ENCODE peak calls at places on chromosomes 6 and 20, in eight cellular contexts. S, L, C, J, N, B, Y and O are unnamed samples.

GRCh38 chr20:35616465-35617396 is 1.1 kb downstream of the SPAG4 start:
- DNase-seq in L (peak; percentile 98), N (peak; percentile 88), B (peak; percentile 68), J (peak; percentile 69), C (peak; percentile 93), S (peak; percentile 22), Y (no peak), O (peak; percentile 87)

GRCh38 chr6:142913036-142913510 is 31.9 kb downstream of the HIVEP2 start:
- DNase-seq in J (no peak), B (no peak), N (no peak), S (no peak), L (no peak), C (no peak), Y (no peak), O (no peak)

GRCh38 chr6:108027594-108027993 is 46.9 kb downstream of the OSTM1 start:
- DNase-seq in Y (no peak), N (no peak), S (no peak), C (no peak), L (peak; percentile 25), B (no peak), J (peak; percentile 57), O (peak; percentile 52)

GRCh38 chr6:124536792-124537191 is 425.4 kb upstream of the RNF217 start:
- DNase-seq in B (no peak), J (no peak), Y (no peak), N (no peak), L (no peak), C (no peak), S (no peak), O (peak; percentile 46)

GRCh38 chr20:32775240-32775991 is 13.2 kb downstream of the DNMT3B start:
- DNase-seq in S (no peak), B (no peak), L (peak; percentile 53), C (no peak), N (no peak), J (no peak), Y (no peak), O (peak; percentile 27)

GRCh38 chr6:148758492-148758891 is 11.7 kb downstream of the UST start:
- DNase-seq in N (no peak), S (no peak), B (no peak), J (peak; percentile 39), Y (peak; percentile 26), L (no peak), C (no peak), O (no peak)

GRCh38 chr6:36197739-36198221 is 1.2 kb downstream of the BRPF3 start:
- DNase-seq in L (no peak), B (no peak), J (no peak), N (no peak), S (no peak), C (peak; percentile 52), Y (peak; percentile 8), O (no peak)

GRCh38 chr20:57664924-57665588 is 44.8 kb downstream of the PMEPA1 start:
- DNase-seq in Y (no peak), S (no peak), B (no peak), N (no peak), L (no peak), C (no peak), J (no peak), O (no peak)

GRCh38 chr6:133769463-133769862 is 119.5 kb upstream of the TCF21 start:
- DNase-seq in J (no peak), S (no peak), N (no peak), Y (no peak), C (no peak), B (no peak), L (peak; percentile 5), O (no peak)

GRCh38 chr6:148677594-148678476 is 69.0 kb upstream of the UST start:
- DNase-seq in C (no peak), S (no peak), B (no peak), L (no peak), J (no peak), Y (no peak), N (no peak), O (no peak)

GRCh38 chr6:69044534-69044933 is 409.5 kb downstream of the ADGRB3 start:
- DNase-seq in B (no peak), N (no peak), S (no peak), L (no peak), C (no peak), J (no peak), Y (no peak), O (no peak)

GRCh38 chr20:41837669-41838224 is 219.6 kb upstream of the CHD6 start:
- DNase-seq in N (no peak), S (no peak), J (no peak), C (no peak), L (no peak), B (no peak), Y (no peak), O (no peak)

GRCh38 chr6:37516076-37516919 is 16.6 kb upstream of the CCDC167 start:
- DNase-seq in C (peak; percentile 64), J (peak; percentile 88), S (peak; percentile 75), L (no peak), N (no peak), Y (peak; percentile 92), B (no peak), O (peak; percentile 68)

GRCh38 chr20:23094927-23095326 is 8.8 kb upstream of the CD93 start:
- DNase-seq in S (no peak), Y (no peak), L (peak; percentile 75), B (no peak), N (no peak), C (no peak), J (no peak), O (peak; percentile 92)

GRCh38 chr20:41061155-41061554 is 32.5 kb downstream of the TOP1 start:
- DNase-seq in C (no peak), Y (no peak), S (no peak), N (no peak), J (no peak), B (no peak), L (no peak), O (no peak)

GRCh38 chr6:145886228-145886956 is 71.8 kb upstream of the FBXO30 start:
- DNase-seq in B (no peak), C (no peak), L (no peak), N (no peak), Y (no peak), S (no peak), J (no peak), O (no peak)

GRCh38 chr20:60097285-60097684 is 139.1 kb downstream of the CDH26 start:
- DNase-seq in L (no peak), S (no peak), N (no peak), C (no peak), J (no peak), Y (no peak), B (no peak), O (no peak)

GRCh38 chr6:158752613-158753012 is 66.6 kb downstream of the EZR start:
- DNase-seq in B (no peak), Y (no peak), L (no peak), S (no peak), N (peak; percentile 38), J (peak; percentile 95), C (no peak), O (no peak)

GRCh38 chr6:134590449-134590848 is 272.5 kb upstream of the SGK1 start:
- DNase-seq in L (peak; percentile 59), N (peak; percentile 22), Y (no peak), S (no peak), C (no peak), B (no peak), J (no peak), O (peak; percentile 68)

GRCh38 chr6:159077123-159077522 is 32.3 kb upstream of the TAGAP start:
- DNase-seq in N (no peak), C (no peak), S (no peak), J (no peak), Y (no peak), B (no peak), L (no peak), O (no peak)

GRCh38 chr20:19924255-19924654 is 92.9 kb upstream of the NAA20 start:
- DNase-seq in L (no peak), S (no peak), N (no peak), B (no peak), C (no peak), J (no peak), Y (no peak), O (no peak)

GRCh38 chr6:165245287-165245686 is 64.1 kb downstream of the C6orf118 start:
- DNase-seq in C (no peak), B (no peak), S (no peak), Y (no peak), J (no peak), N (peak; percentile 58), L (no peak), O (peak; percentile 55)

GRCh38 chr6:157030756-157031155 is 253.6 kb downstream of the ARID1B start:
- DNase-seq in C (peak; percentile 72), B (no peak), S (no peak), Y (no peak), J (no peak), L (no peak), N (no peak), O (no peak)

GRCh38 chr20:23446505-23446904 is 6.2 kb downstream of the CST11 start:
- DNase-seq in B (peak; percentile 40), L (no peak), S (no peak), C (peak; percentile 77), J (no peak), N (peak; percentile 31), Y (no peak), O (peak; percentile 78)

GRCh38 chr20:63457737-63458136 is 14.7 kb downstream of the KCNQ2 start:
- DNase-seq in B (no peak), J (peak; percentile 76), L (peak; percentile 17), C (peak; percentile 41), Y (no peak), S (no peak), N (peak; percentile 66), O (peak; percentile 56)

GRCh38 chr6:7258231-7258763 is 54.7 kb downstream of the SSR1 start:
- DNase-seq in J (no peak), C (no peak), S (no peak), B (no peak), L (no peak), Y (no peak), N (no peak), O (no peak)

GRCh38 chr6:53484409-53485280 is 60.3 kb downstream of the GCLC start:
- DNase-seq in N (peak; percentile 52), S (peak; percentile 39), Y (peak; percentile 79), C (peak; percentile 94), L (no peak), J (peak; percentile 63), B (peak; percentile 28), O (peak; percentile 76)

GRCh38 chr6:68658338-68658737 is 23.3 kb downstream of the ADGRB3 start:
- DNase-seq in J (no peak), N (no peak), S (no peak), Y (no peak), B (no peak), L (no peak), C (no peak), O (no peak)

GRCh38 chr20:20796766-20797415 is 84.4 kb upstream of the RALGAPA2 start:
- DNase-seq in N (no peak), L (no peak), C (no peak), B (no peak), S (no peak), Y (no peak), J (no peak), O (no peak)

GRCh38 chr6:10725716-10726115 is 2.8 kb downstream of the TMEM14C start:
- DNase-seq in C (no peak), L (no peak), Y (no peak), N (no peak), B (no peak), J (no peak), S (no peak), O (no peak)

GRCh38 chr20:23869520-23869919 is 10.0 kb downstream of the CST5 start:
- DNase-seq in S (no peak), N (no peak), J (no peak), B (no peak), L (no peak), Y (no peak), C (no peak), O (no peak)

GRCh38 chr6:149806127-149806526 is 56.6 kb downstream of the PCMT1 start:
- DNase-seq in L (no peak), C (no peak), J (no peak), B (no peak), Y (no peak), N (no peak), S (no peak), O (no peak)

GRCh38 chr6:23305325-23305943 is 736.1 kb downstream of the HDGFL1 start:
- DNase-seq in N (no peak), L (no peak), J (no peak), B (no peak), C (no peak), S (no peak), Y (no peak), O (no peak)

GRCh38 chr6:2795960-2796359 is 30.8 kb downstream of the WRNIP1 start:
- DNase-seq in B (no peak), Y (no peak), N (no peak), L (no peak), C (no peak), J (no peak), S (no peak), O (no peak)